ENCODE peak calls at places on chromosome X, in ten cellular contexts. G is SK-MEL-5; D is effector CD4-positive, alpha-beta T cell; L is activated CD4-positive, alpha-beta T cell treated with anti-CD3 and anti-CD28 coated beads for 24 hours; Q is spleen; J is GM03348; A is sciatic nerve; F is occipital lobe; W is stimulated activated CD4-positive, alpha-beta T cell treated with anti-CD3 and anti-CD28 coated beads, Interleukin-2, amount 100 ng/mL, for 48 hours; U is amniotic stem cell. X is an unnamed sample.

GRCh38 chrX:134431894-134432293 is 28.1 kb upstream of the HPRT1 start:
- DNase-seq in L (no peak), U (no peak), Q (no peak), A (no peak), J (peak), D (no peak), F (no peak), G (peak), W (no peak), X (peak)

GRCh38 chrX:120664081-120664480 is 34.2 kb upstream of the C1GALT1C1 start:
- DNase-seq in L (no peak), D (no peak), J (no peak), U (no peak), Q (no peak), G (peak), W (no peak), F (no peak), A (no peak), X (peak)

GRCh38 chrX:107445146-107445545 is 4.3 kb upstream of the FRMPD3 start:
- DNase-seq in W (no peak), U (no peak), A (no peak), L (no peak), G (no peak), Q (no peak), D (no peak), J (no peak), F (no peak), X (no peak)

GRCh38 chrX:42567268-42567667 is 210.7 kb downstream of the PPP1R2C start:
- DNase-seq in J (no peak), W (no peak), U (no peak), A (no peak), F (no peak), D (no peak), G (no peak), L (no peak), Q (no peak), X (no peak)

GRCh38 chrX:50707955-50708694 is 105.9 kb downstream of the SHROOM4 start:
- DNase-seq in G (no peak), W (no peak), J (no peak), L (no peak), D (no peak), A (no peak), Q (no peak), F (no peak), U (no peak), X (no peak)

GRCh38 chrX:111869639-111870034 is 6.3 kb upstream of the TRPC5OS start:
- DNase-seq in J (peak), U (peak), D (no peak), L (peak), W (peak), A (no peak), F (peak), G (peak), Q (no peak), X (peak)

GRCh38 chrX:54411732-54412131 is 28.5 kb upstream of the TSR2 start:
- DNase-seq in A (no peak), G (no peak), W (no peak), J (no peak), D (no peak), U (no peak), F (no peak), L (no peak), Q (no peak), X (no peak)

GRCh38 chrX:71178908-71179307 is 34.3 kb downstream of the NLGN3 start:
- DNase-seq in L (peak), U (peak), F (peak), W (peak), G (peak), J (peak), Q (no peak), D (peak), A (no peak), X (peak)

GRCh38 chrX:65451663-65452062 is 82.9 kb downstream of the LAS1L start:
- DNase-seq in F (no peak), Q (no peak), A (no peak), W (peak), L (peak), U (no peak), J (peak), G (peak), D (no peak), X (peak)

GRCh38 chrX:39975094-39975865 is 122.5 kb downstream of the BCOR start:
- DNase-seq in J (no peak), Q (no peak), W (no peak), A (no peak), F (no peak), D (no peak), G (peak), U (no peak), L (no peak), X (no peak)

GRCh38 chrX:106415276-106415895 is 196.4 kb upstream of the RADX start:
- DNase-seq in G (peak), L (no peak), A (no peak), D (no peak), U (peak), W (no peak), J (peak), Q (no peak), F (no peak), X (peak)

GRCh38 chrX:102995316-102995715 is 58.2 kb downstream of the RAB40AL start:
- DNase-seq in D (no peak), F (no peak), L (no peak), A (no peak), W (no peak), J (peak), G (no peak), U (no peak), Q (no peak), X (peak)

GRCh38 chrX:107227780-107228485 is 21.5 kb downstream of the DNAAF6 start:
- DNase-seq in Q (no peak), D (no peak), W (no peak), A (no peak), U (no peak), L (no peak), J (no peak), F (no peak), G (no peak), X (no peak)

GRCh38 chrX:24259544-24260240 is 54.2 kb downstream of the SUPT20HL2 start:
- DNase-seq in U (peak), W (no peak), Q (no peak), D (no peak), F (no peak), J (peak), A (no peak), G (peak), L (no peak), X (peak)

GRCh38 chrX:1463581-1464281 is 11.0 kb upstream of the ASMTL start:
- DNase-seq in W (no peak), A (no peak), G (no peak), U (no peak), Q (peak), J (no peak), L (no peak), F (no peak), D (no peak), X (no peak)

GRCh38 chrX:49977319-49978090 is 55.1 kb downstream of the CLCN5 start:
- DNase-seq in A (no peak), L (no peak), W (no peak), G (no peak), U (no peak), D (no peak), J (no peak), Q (no peak), F (no peak), X (no peak)

GRCh38 chrX:80807606-80808159 is 2.0 kb downstream of the BRWD3 start:
- DNase-seq in Q (no peak), D (no peak), G (peak), F (no peak), W (no peak), J (no peak), A (no peak), U (no peak), L (no peak), X (peak)

GRCh38 chrX:54452920-54453319 is 12.7 kb downstream of the TSR2 start:
- DNase-seq in W (no peak), Q (peak), F (no peak), G (peak), U (no peak), D (no peak), J (no peak), L (no peak), A (no peak), X (no peak)

GRCh38 chrX:44705817-44706551 is 137.8 kb upstream of the DUSP21 start:
- DNase-seq in U (no peak), L (no peak), D (no peak), A (no peak), F (no peak), Q (no peak), J (no peak), W (no peak), G (no peak), X (no peak)

GRCh38 chrX:1134156-1134555 is 78.3 kb downstream of the CRLF2 start:
- DNase-seq in W (no peak), J (no peak), D (no peak), A (no peak), U (no peak), Q (peak), G (no peak), F (no peak), L (no peak), X (no peak)

GRCh38 chrX:150036641-150037040 is 98.3 kb upstream of the EOLA2 start:
- DNase-seq in J (no peak), G (no peak), A (no peak), W (no peak), D (no peak), F (no peak), L (no peak), U (no peak), Q (no peak), X (no peak)

GRCh38 chrX:42096262-42096939 is 173.0 kb upstream of the CASK start:
- DNase-seq in A (no peak), J (peak), G (no peak), F (no peak), W (no peak), U (peak), L (no peak), Q (no peak), D (no peak), X (peak)

GRCh38 chrX:130109429-130110378 is 593 bp downstream of the ELF4 start:
- DNase-seq in G (peak), Q (peak), A (no peak), L (no peak), W (no peak), F (no peak), J (peak), D (no peak), U (no peak), X (peak)

GRCh38 chrX:134603806-134604700 is 54.2 kb downstream of the PLAC1 start:
- DNase-seq in L (no peak), Q (no peak), A (no peak), W (no peak), F (no peak), U (no peak), D (no peak), J (peak), G (peak), X (peak)

GRCh38 chrX:77451041-77451440 is 3.9 kb downstream of the FGF16 start:
- DNase-seq in G (no peak), L (no peak), F (no peak), A (no peak), J (peak), U (no peak), W (no peak), Q (no peak), D (no peak), X (peak)

GRCh38 chrX:23403849-23404248 is 69.2 kb downstream of the PTCHD1 start:
- DNase-seq in L (no peak), F (no peak), W (no peak), Q (no peak), G (peak), J (no peak), U (no peak), D (no peak), A (no peak), X (no peak)

GRCh38 chrX:47226071-47226470 is 6.7 kb upstream of the USP11 start:
- DNase-seq in G (no peak), U (no peak), L (no peak), W (no peak), Q (peak), J (no peak), A (no peak), F (no peak), D (no peak), X (no peak)

GRCh38 chrX:37302569-37302968 is 46.6 kb upstream of the PRRG1 start:
- DNase-seq in J (peak), A (no peak), G (peak), D (no peak), W (no peak), F (no peak), L (no peak), Q (no peak), U (no peak), X (peak)

GRCh38 chrX:9341305-9342201 is 123.3 kb upstream of the TBL1X start:
- DNase-seq in G (peak), U (no peak), J (peak), W (peak), L (peak), F (no peak), D (peak), A (peak), Q (peak), X (peak)

GRCh38 chrX:134670241-134670811 is 12.1 kb upstream of the PLAC1 start:
- DNase-seq in F (no peak), Q (no peak), U (peak), A (no peak), G (peak), J (peak), D (no peak), W (no peak), L (no peak), X (peak)